ENCODE peak calls at places on chromosomes 5 and 9, in five cellular contexts. B, D, N, G and U are unnamed samples.

GRCh38 chr9:113772121-113772885 is 103.8 kb upstream of the ZNF618 start:
- DNase-seq in G (peak), N (no peak), B (no peak), D (no peak), U (no peak)

GRCh38 chr9:119375892-119376291 is 6.7 kb upstream of the BRINP1 start:
- DNase-seq in N (peak), G (no peak), B (no peak), D (peak), U (no peak)

GRCh38 chr5:131104169-131104775 is 60.8 kb downstream of the HINT1 start:
- DNase-seq in B (no peak), N (no peak), D (no peak), G (no peak), U (no peak)

GRCh38 chr9:112764344-112764743 is 13.8 kb downstream of the SNX30 start:
- DNase-seq in D (no peak), B (no peak), N (no peak), G (peak), U (no peak)

GRCh38 chr9:17229945-17230560 is 95.2 kb downstream of the CNTLN start:
- DNase-seq in N (peak), B (no peak), D (no peak), G (no peak), U (no peak)

GRCh38 chr5:37668524-37669047 is 171.3 kb downstream of the GDNF start:
- DNase-seq in D (no peak), N (peak), B (no peak), G (peak), U (no peak)

GRCh38 chr5:72077390-72077789 is 29.9 kb upstream of the MAP1B start:
- DNase-seq in G (no peak), D (no peak), B (no peak), N (no peak), U (no peak)

GRCh38 chr5:88952996-88953643 is 70.1 kb upstream of the MEF2C start:
- DNase-seq in G (no peak), B (no peak), N (no peak), D (no peak), U (no peak)

GRCh38 chr9:96048954-96049831 is 173.7 kb downstream of the ERCC6L2 start:
- DNase-seq in D (no peak), N (no peak), B (no peak), G (no peak), U (no peak)

GRCh38 chr9:7799934-7800285 is 332 bp upstream of the DMAC1 start:
- DNase-seq in G (no peak), D (no peak), N (no peak), B (no peak), U (no peak)

DNA sequence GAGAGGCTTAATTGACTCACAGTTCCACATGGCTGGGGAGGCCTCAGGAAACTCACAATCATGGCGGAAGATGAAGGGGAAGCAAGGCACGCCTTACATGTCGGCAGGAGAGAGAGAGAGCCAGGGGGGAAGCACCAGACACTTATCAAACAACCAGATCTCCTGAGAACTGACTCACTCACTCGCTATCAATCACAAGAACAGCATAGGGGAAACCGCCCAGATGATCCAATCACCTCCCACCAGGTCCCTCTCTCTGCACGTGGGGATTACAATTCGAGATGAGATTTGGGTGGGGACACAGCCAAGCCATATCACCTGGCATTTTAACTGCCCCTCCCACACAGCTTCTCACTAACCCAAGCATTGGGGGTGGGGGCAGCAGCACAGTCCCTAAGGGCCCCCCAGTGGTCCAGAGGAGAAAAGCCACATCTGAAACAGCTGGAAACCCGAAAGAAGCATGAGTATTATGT is 76.1 kb upstream of the ASS1 start:
- DNase-seq in N (peak), B (no peak), D (no peak), G (no peak), U (no peak)
- TF ChIP-seq CTCF in N (no peak), B (no peak), D (peak), G (no peak), U (no peak)

GRCh38 chr5:173530547-173530946 is 85.9 kb downstream of the BOD1 start:
- DNase-seq in N (peak), D (no peak), B (no peak), G (peak), U (no peak)
- TF ChIP-seq CTCF in N (no peak), D (no peak), B (no peak), G (peak), U (no peak)

GRCh38 chr5:74336286-74336685 is 304.2 kb downstream of the ENC1 start:
- DNase-seq in G (no peak), B (no peak), D (no peak), N (no peak), U (no peak)
- TF ChIP-seq CTCF in G (peak), B (peak), D (no peak), N (no peak), U (no peak)

GRCh38 chr5:173765030-173765644 is 123.0 kb upstream of the CPEB4 start:
- DNase-seq in D (no peak), B (no peak), N (no peak), G (peak), U (no peak)

GRCh38 chr5:173765661-173766060 is 122.5 kb upstream of the CPEB4 start:
- DNase-seq in D (no peak), G (no peak), B (no peak), N (no peak), U (no peak)

GRCh38 chr5:173768891-173769290 is 119.3 kb upstream of the CPEB4 start:
- DNase-seq in D (no peak), G (no peak), N (no peak), B (no peak), U (no peak)

GRCh38 chr5:173768267-173768806 is 119.8 kb upstream of the CPEB4 start:
- DNase-seq in G (no peak), D (no peak), N (no peak), B (no peak), U (no peak)

GRCh38 chr5:173767580-173768266 is 120.4 kb upstream of the CPEB4 start:
- DNase-seq in G (no peak), N (peak), D (no peak), B (no peak), U (no peak)
- TF ChIP-seq CTCF in G (no peak), N (no peak), D (no peak), B (no peak), U (no peak)

GRCh38 chr9:32350682-32351081 is 33.8 kb upstream of the ACO1 start:
- DNase-seq in G (no peak), D (no peak), B (no peak), N (peak), U (no peak)
- TF ChIP-seq CTCF in G (peak), D (peak), B (peak), N (peak), U (no peak)

GRCh38 chr5:150734579-150735384 is 24.0 kb downstream of the DCTN4 start:
- DNase-seq in D (no peak), N (no peak), B (no peak), G (no peak), U (no peak)
- TF ChIP-seq CTCF in D (no peak), N (no peak), B (no peak), G (no peak), U (no peak)